ENCODE peak calls at places on chromosomes 2 and 18, in five cellular contexts. H is A549, Y is GM20000, Z is activated B cell treated with CpG ODN at 0.5 μM for 24 hours, A is fibroblast of mammary gland. I is an unnamed sample.

GRCh38 chr2:230299618-230300017 is 27.4 kb upstream of the SP140L start:
- DNase-seq in H (no peak), Y (no peak), Z (no peak), A (no peak), I (no peak)

GRCh38 chr2:171587567-171587966 is 65.3 kb downstream of the CYBRD1 start:
- DNase-seq in H (no peak), Y (no peak), Z (no peak), A (peak; percentile 35), I (no peak)

GRCh38 chr2:154740360-154740759 is 41.9 kb downstream of the KCNJ3 start:
- DNase-seq in H (no peak), Y (no peak), Z (no peak), A (no peak), I (no peak)

GRCh38 chr2:33022989-33023731 is 76.4 kb downstream of the LTBP1 start:
- DNase-seq in H (peak; percentile 82), Y (no peak), Z (no peak), A (peak; percentile 89), I (no peak)

GRCh38 chr2:178674122-178674521 is 133.1 kb downstream of the TTN start:
- DNase-seq in H (peak; percentile 12), Y (no peak), Z (no peak), A (no peak), I (no peak)

GRCh38 chr2:66428986-66429612 is 5.8 kb upstream of the MEIS1 start:
- DNase-seq in H (peak; percentile 69), Y (no peak), Z (no peak), A (peak; percentile 81), I (no peak)

GRCh38 chr2:177753682-177754475 is 318.7 kb downstream of the PDE11A start:
- DNase-seq in H (peak; percentile 84), Y (no peak), Z (no peak), A (peak; percentile 94), I (no peak)

GRCh38 chr2:30155202-30155601 is 8.4 kb downstream of the YPEL5 start:
- DNase-seq in H (no peak), Y (no peak), Z (no peak), A (no peak), I (no peak)

GRCh38 chr18:71020342-71021096 is 731.7 kb downstream of the SOCS6 start:
- DNase-seq in H (no peak), Y (no peak), Z (no peak), A (peak; percentile 81), I (no peak)

GRCh38 chr2:195445639-195446038 is 211.4 kb upstream of the SLC39A10 start:
- DNase-seq in H (no peak), Y (no peak), Z (no peak), A (peak; percentile 3), I (no peak)

GRCh38 chr18:58213931-58214431 is 170.0 kb downstream of the NEDD4L start:
- DNase-seq in H (no peak), Y (no peak), Z (no peak), A (peak; percentile 74), I (no peak)

GRCh38 chr18:11175266-11175947 is 26.0 kb upstream of the PIEZO2 start:
- DNase-seq in H (no peak), Y (no peak), Z (no peak), A (peak; percentile 43), I (no peak)

GRCh38 chr2:215812966-215813365 is 200.4 kb downstream of the MREG start:
- DNase-seq in H (no peak), Y (no peak), Z (no peak), A (peak; percentile 71), I (no peak)

GRCh38 chr18:78784861-78785260 is 194.8 kb upstream of the SALL3 start:
- DNase-seq in H (no peak), Y (no peak), Z (no peak), A (no peak), I (no peak)

GRCh38 chr2:144378551-144378950 is 141.4 kb downstream of the ZEB2 start:
- DNase-seq in H (no peak), Y (no peak), Z (no peak), A (peak; percentile 75), I (no peak)

GRCh38 chr2:118864207-118864606 is 16.8 kb upstream of the EN1 start:
- DNase-seq in H (no peak), Y (no peak), Z (no peak), A (no peak), I (no peak)

GRCh38 chr18:13982136-13982535 is 66.8 kb upstream of the MC2R start:
- DNase-seq in H (no peak), Y (no peak), Z (no peak), A (no peak), I (no peak)

GRCh38 chr2:28729698-28730097 is 21.9 kb upstream of the PPP1CB start:
- DNase-seq in H (no peak), Y (no peak), Z (no peak), A (peak; percentile 51), I (no peak)

GRCh38 chr2:190812506-190813294 is 67.9 kb upstream of the GLS start:
- DNase-seq in H (no peak), Y (no peak), Z (no peak), A (peak; percentile 21), I (no peak)

GRCh38 chr2:237322564-237322963 is 91.4 kb downstream of the COL6A3 start:
- DNase-seq in H (peak; percentile 24), Y (no peak), Z (no peak), A (no peak), I (peak; percentile 16)

GRCh38 chr2:128325665-128326181 is 7.1 kb upstream of the HS6ST1 start:
- DNase-seq in H (no peak), Y (no peak), Z (no peak), A (no peak), I (peak; percentile 7)

GRCh38 chr2:113922335-113922734 is 32.4 kb downstream of the ACTR3 start:
- DNase-seq in H (no peak), Y (no peak), Z (no peak), A (no peak), I (no peak)

GRCh38 chr2:128366746-128367511 is 48.3 kb upstream of the HS6ST1 start:
- DNase-seq in H (no peak), Y (no peak), Z (no peak), A (no peak), I (no peak)

DNA sequence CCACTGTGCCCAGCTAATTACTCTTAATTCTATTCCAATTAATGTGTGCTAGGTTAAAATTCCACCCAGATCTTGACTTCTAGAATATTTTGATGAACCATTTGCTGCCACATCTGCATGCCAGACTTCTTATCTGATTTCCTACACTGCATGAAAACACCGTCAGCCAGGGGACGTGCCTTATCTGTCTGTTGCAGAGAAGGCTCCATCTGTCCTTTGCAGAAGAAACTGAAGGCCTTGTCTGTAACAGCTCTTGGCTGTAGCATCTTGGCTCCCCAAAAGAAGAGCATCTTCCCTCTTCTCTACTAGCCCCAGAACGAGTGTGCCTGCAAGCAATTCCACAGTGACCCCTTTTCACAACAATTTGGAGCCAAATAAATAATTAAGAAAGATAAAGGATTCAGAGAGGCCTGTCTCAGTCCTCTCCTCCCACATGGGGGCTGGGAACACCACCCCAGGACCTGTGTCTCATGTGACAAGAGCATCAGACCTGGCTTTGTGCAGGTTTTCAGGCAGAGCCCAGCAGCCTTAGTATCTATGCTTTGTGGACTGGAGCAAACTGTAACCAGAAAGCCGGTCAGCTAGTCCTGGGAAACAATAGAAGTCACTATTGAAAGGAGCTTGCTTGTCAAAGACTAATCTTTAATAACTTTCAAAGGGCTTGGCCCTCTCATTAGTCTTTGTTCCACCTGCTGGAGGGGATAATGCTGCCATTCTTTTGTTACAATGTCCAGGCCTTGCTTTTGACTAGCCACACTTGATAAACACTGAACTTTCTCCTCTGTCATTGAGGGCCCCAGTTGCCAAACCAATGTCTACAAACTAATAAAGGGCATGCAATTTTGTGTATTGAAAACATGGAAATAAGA is 84.0 kb upstream of the NEUROD1 start:
- DNase-seq in H (no peak), Y (no peak), Z (no peak), A (no peak), I (no peak)
- TF ChIP-seq CTCF in H (no peak), Y (no peak), Z (no peak), A (no peak), I (no peak)

DNA sequence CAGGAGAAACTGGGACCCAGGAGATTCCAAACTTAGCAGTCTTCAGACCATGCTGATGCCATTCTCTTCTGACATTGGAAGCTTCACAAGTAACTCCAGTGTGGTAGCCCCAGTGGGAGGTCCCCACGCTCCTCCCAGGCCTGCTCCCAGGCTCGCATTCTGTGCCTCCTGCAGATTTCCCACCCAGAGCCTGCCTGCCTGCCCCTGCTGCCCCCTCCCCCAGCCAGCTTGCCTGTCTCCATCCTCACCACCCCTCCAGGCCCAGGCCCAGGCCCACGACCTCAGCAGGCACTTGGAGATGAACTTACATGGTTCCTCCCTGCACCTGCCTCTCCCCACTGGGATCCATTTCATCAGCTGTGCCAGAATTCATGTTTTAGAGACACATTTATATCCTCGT is 150.4 kb downstream of the SNTG2 start:
- DNase-seq in H (no peak), Y (no peak), Z (no peak), A (no peak), I (no peak)
- TF ChIP-seq CTCF in H (no peak), Y (no peak), Z (no peak), A (no peak), I (no peak)

GRCh38 chr18:75244336-75244735 is 33.7 kb downstream of the TSHZ1 start:
- DNase-seq in H (peak; percentile 9), Y (peak; percentile 32), Z (no peak), A (no peak), I (no peak)
- TF ChIP-seq CTCF in H (no peak), Y (peak; percentile 25), Z (no peak), A (no peak), I (peak; percentile 36)

DNA sequence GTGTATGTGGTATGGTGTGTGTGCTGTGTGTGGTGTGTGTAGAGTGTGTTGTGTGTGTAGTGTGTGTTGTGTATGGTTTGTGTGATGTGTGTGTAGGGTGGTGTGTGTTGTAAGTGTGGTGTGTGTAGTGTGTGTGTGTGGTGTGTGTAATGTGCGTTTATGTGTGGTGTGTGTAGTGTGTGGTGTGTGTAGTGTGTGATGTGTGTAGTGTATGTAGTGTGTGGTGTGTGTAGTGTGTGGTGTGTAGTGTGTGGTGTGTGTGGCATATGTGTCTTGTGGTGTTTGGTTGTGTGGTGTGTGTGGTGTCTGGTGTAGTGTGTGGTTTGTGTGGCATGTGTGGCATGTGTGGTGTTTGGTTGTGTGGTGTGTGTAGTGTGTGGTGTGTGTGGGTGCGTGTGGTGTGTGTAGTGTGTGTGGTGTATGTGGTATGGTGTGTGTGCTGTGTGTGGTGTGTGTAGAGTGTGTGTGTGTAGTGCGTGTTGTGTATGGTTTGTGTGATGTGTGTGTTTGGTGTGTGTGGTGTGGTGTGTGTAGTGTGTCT is 4.0 kb upstream of the RTP5 start:
- DNase-seq in H (no peak), Y (no peak), Z (no peak), A (no peak), I (no peak)
- TF ChIP-seq CTCF in H (no peak), Y (no peak), Z (no peak), A (no peak), I (no peak)

DNA sequence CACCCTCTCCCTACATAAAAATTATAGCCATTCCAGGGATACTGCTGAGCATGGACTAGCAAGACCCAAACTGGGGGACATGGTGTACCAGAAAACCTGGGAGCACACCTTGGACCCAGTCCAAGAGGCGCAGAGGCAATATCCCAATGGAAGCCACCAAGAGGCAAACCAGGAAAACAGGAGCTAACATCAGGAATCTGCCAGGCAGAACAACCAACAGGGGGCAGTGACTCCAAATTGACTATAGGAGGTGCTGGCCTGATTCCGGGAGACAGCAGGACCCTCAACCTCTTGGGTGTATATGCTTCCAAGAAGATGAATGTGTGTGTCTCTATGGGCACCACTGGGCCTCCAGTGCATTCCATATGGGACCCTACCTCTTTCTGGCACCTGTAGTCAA is 172.7 kb upstream of the ARL4C start:
- DNase-seq in H (no peak), Y (no peak), Z (no peak), A (no peak), I (no peak)
- TF ChIP-seq CTCF in H (peak; percentile 7), Y (no peak), Z (no peak), A (peak; percentile 23), I (peak; percentile 34)

GRCh38 chr2:208783184-208783583 is 376.6 kb downstream of the PTH2R start:
- DNase-seq in H (no peak), Y (no peak), Z (no peak), A (no peak), I (no peak)
- TF ChIP-seq CTCF in H (no peak), Y (no peak), Z (no peak), A (no peak), I (peak; percentile 14)

I was measured in progenitor cell of endocrine pancreas.